ENCODE peak calls at places on chromosomes 2 and 18, in seven cellular contexts. M is body of pancreas, F is NB4, C is heart left ventricle, N is IMR-90, B is ovary, G is Peyer's patch. U is an unnamed sample.
A peak's percentile ranks its signal among the peaks of the same experiment; 100 is the strongest.

GRCh38 chr2:61125123-61125710 is 36.8 kb upstream of the C2orf74 start:
- DNase-seq in M (no peak), F (no peak), C (no peak), N (peak; percentile 4), B (no peak), G (no peak), U (no peak)

GRCh38 chr2:144382848-144383247 is 137.1 kb downstream of the ZEB2 start:
- DNase-seq in M (no peak), F (peak; percentile 99), C (no peak), N (no peak), B (no peak), G (no peak), U (no peak)

GRCh38 chr18:48814490-48815181 is 136.1 kb downstream of the SMAD7 start:
- DNase-seq in M (no peak), F (no peak), C (peak; percentile 4), N (peak; percentile 47), B (peak; percentile 7), G (peak; percentile 25), U (peak; percentile 71)

GRCh38 chr18:67104700-67105284 is 411.7 kb downstream of the DSEL start:
- DNase-seq in M (peak; percentile 69), F (peak; percentile 64), C (no peak), N (peak; percentile 66), B (peak; percentile 28), G (peak; percentile 75), U (no peak)

GRCh38 chr2:214558341-214558740 is 147.5 kb downstream of the VWC2L start:
- DNase-seq in M (no peak), F (no peak), C (no peak), N (no peak), B (no peak), G (no peak), U (no peak)

GRCh38 chr2:11133238-11133935 is 21.9 kb upstream of the SLC66A3 start:
- DNase-seq in M (no peak), F (no peak), C (no peak), N (no peak), B (peak; percentile 51), G (no peak), U (no peak)

GRCh38 chr2:27093430-27094352 is 7.1 kb downstream of the KHK start:
- DNase-seq in M (no peak), F (no peak), C (no peak), N (no peak), B (no peak), G (peak; percentile 73), U (no peak)

GRCh38 chr2:98087447-98088065 is 589 bp downstream of the VWA3B start:
- DNase-seq in M (no peak), F (no peak), C (no peak), N (no peak), B (no peak), G (no peak), U (no peak)

GRCh38 chr2:239726631-239727181 is 298.4 kb downstream of the NDUFA10 start:
- DNase-seq in M (no peak), F (no peak), C (peak; percentile 51), N (no peak), B (peak; percentile 19), G (no peak), U (no peak)

GRCh38 chr2:74440378-74441110 is 1.2 kb downstream of the RTKN start:
- DNase-seq in M (peak; percentile 84), F (peak; percentile 92), C (peak; percentile 93), N (peak; percentile 81), B (peak; percentile 86), G (peak; percentile 90), U (no peak)

DNA sequence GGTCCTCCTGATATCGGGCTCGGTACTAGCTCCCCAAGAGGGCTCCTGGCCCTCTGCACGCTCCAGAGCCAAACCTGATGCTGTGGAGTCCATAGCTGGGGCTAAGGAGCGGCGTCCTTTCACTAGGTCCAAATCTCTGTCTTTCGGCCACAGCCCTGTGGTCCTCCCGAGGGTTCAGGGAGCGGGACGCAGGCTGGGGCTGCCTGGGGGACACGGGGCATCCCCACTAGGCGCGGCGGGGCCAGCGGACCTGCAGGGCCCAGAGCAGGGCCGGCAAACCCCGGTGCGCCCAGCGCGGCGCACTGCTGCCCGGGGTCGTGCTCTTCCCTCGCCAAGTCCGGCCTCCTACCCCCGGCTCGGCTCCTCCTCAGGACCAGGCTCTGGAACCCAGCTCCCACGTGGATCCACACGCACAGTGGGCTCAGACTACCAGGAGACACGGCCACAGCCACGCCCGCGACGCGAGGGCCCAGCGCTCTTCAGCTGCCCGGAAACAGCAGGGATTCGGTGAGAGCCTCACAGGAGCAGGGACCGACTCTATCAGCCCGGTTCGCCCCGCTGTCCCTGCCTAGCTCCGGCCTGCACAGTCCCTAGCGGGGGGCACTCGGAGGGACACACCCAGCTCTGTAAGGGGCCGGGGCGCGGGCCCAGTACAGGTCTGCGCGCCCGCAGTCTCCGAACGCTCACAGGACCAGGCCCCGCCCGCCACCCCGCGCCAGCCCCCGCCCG is 593 bp downstream of the ZNF514 start:
- DNase-seq in M (peak; percentile 49), F (peak; percentile 62), C (peak; percentile 73), N (peak; percentile 30), B (peak; percentile 66), G (peak; percentile 67), U (no peak)
- TF ChIP-seq POLR2A in M (peak; percentile 38), F (no peak), C (no peak), N (no peak), B (no peak), G (no peak), U (no peak)

DNA sequence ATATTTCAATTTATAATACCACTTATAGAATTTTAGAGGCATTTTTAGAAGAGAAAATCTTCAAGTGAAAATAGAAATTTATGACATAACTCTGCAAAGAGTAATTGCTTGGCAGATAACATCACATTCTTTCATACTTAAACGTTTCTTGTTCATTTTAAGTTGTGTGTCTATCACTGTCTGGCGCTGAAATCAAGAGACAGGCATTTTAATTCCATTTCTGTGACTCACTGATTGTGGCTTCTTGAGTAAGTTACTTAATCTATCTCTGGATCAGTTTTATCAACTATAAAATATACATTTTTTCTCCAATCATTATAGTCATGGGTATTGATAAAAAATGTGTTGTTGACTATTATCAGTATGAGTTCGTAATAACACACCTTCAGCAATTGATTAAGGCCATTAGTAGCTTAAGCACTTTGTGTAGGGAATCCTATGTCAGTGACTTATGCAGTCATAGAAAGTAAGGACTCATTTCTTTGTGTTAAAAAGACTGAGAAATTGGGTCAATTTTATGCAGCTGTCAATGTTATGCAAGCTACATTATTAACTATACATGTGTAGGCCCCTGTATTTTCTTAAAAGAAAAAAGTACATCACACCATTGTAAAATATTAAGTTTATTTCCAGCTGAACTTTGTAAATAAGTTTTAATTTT is 497.3 kb downstream of the CCDC85A start:
- DNase-seq in M (no peak), F (no peak), C (no peak), N (peak; percentile 11), B (no peak), G (no peak), U (no peak)
- TF ChIP-seq POLR2A in M (no peak), F (no peak), C (no peak), N (no peak), B (no peak), G (no peak), U (no peak)

DNA sequence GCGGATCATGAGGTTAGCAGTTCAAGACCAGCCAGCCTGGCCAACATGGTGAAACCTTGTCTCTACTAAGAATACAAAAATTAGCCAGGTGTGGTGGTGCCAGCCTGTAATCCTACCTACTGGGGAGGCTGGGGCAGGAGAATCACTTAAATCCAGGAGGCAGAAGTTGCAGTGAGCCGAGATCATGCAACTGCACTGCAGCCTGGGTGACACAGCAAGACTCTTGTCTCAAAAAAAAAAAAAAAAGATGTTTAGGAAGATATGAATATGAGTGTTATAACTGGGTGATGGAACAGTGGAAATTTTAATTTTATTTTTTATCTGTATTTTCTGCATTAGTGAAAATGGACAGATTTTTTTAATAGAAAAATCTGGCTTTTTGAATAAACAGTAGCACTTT is 14.5 kb downstream of the MAPRE2 start:
- DNase-seq in M (no peak), F (no peak), C (no peak), N (no peak), B (no peak), G (no peak), U (no peak)
- TF ChIP-seq POLR2A in M (no peak), F (no peak), C (no peak), N (no peak), B (no peak), G (no peak), U (no peak)

DNA sequence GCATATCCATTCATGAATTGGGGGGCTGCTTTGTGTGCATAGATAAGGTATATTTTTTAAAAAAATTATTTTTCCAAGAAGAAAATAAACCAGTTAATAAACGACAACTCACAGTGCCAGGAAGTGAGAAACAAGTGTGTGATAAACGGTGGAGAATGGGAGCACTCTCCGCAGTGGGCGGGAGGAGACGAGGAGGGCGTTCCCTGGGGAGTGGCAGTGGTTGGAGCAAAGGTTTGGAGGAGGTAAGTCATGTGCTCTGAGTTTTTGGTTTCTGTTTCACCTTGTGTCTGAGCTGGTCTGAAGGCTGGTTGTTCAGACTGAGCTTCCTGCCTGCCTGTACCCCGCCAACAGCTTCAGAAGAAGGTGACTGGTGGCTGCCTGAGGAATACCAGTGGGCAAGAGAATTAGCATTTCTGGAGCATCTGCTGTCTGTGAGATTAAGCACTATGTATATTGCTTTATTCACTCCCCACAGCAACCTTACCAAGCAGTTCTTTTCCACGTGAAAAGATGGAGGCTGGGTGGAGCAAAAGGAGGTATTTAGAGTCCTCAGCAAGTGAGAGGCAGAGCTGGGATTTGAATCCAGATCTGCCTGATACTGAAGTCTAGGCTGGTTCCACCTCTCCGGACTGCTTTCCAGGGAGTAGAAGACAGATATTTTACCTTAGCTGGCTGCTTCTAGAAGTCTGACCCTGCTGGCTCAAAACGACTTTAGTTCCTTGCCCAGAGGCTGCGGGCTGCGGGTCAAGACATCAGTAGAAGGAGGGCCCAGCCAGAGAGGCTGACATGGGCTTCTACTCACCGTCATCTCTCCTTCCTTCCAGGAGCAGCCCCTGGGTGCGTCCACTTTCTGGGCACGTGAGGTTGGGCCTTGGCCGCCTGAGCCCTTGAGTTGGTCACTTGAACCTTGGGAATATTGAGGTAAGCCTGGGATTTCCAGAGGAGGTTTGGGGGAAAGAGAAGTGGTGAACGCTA is 26.9 kb upstream of the CASP8 start:
- DNase-seq in M (peak; percentile 83), F (peak; percentile 97), C (peak; percentile 72), N (no peak), B (peak; percentile 63), G (peak; percentile 95), U (no peak)
- TF ChIP-seq POLR2A in M (peak; percentile 69), F (peak; percentile 90), C (peak; percentile 27), N (no peak), B (no peak), G (peak; percentile 88), U (no peak)

GRCh38 chr2:65019675-65020195 is 30.5 kb downstream of the SLC1A4 start:
- DNase-seq in M (no peak), F (no peak), C (no peak), N (no peak), B (no peak), G (no peak), U (no peak)
- TF ChIP-seq POLR2A in M (no peak), F (no peak), C (no peak), N (no peak), B (no peak), G (no peak), U (no peak)

GRCh38 chr2:26033270-26033768 is 565 bp upstream of the RAB10 start:
- DNase-seq in M (no peak), F (peak; percentile 84), C (peak; percentile 76), N (peak; percentile 71), B (no peak), G (no peak), U (no peak)
- TF ChIP-seq POLR2A in M (peak; percentile 78), F (no peak), C (no peak), N (no peak), B (no peak), G (peak; percentile 48), U (no peak)

GRCh38 chr2:226227341-226227740 is 572.3 kb downstream of the IRS1 start:
- DNase-seq in M (no peak), F (no peak), C (no peak), N (peak; percentile 18), B (no peak), G (no peak), U (no peak)

GRCh38 chr2:226223704-226224103 is 575.9 kb downstream of the IRS1 start:
- DNase-seq in M (no peak), F (no peak), C (no peak), N (no peak), B (no peak), G (no peak), U (no peak)

GRCh38 chr2:226228080-226228479 is 571.5 kb downstream of the IRS1 start:
- DNase-seq in M (no peak), F (no peak), C (no peak), N (no peak), B (no peak), G (no peak), U (no peak)
- TF ChIP-seq POLR2A in M (no peak), F (no peak), C (no peak), N (no peak), B (no peak), G (no peak), U (no peak)